ENCODE peak calls at places on chromosomes 12 and 14, in ten cellular contexts. One of them, this sample, is unnamed.

GRCh38 chr12:93783827-93784226 is 106.7 kb downstream of the CRADD start:
- DNase-seq in H1: no peak
- DNase-seq in Peyer's patch: no peak
- DNase-seq in stomach: no peak
- DNase-seq in lower leg skin: no peak
- DNase-seq in esophagus squamous epithelium: no peak
- DNase-seq in uterus: no peak
- DNase-seq in A549: no peak
- DNase-seq in ovary: no peak
- DNase-seq in gastrocnemius medialis: peak; percentile 35
- DNase-seq in this sample: no peak

GRCh38 chr12:76029982-76030377 is 1.6 kb downstream of the PHLDA1 start:
- DNase-seq in ovary: peak; percentile 50
- DNase-seq in gastrocnemius medialis: no peak
- DNase-seq in H1: no peak
- DNase-seq in Peyer's patch: no peak
- DNase-seq in esophagus squamous epithelium: no peak
- DNase-seq in stomach: no peak
- DNase-seq in lower leg skin: no peak
- DNase-seq in uterus: no peak
- DNase-seq in A549: no peak
- DNase-seq in this sample: no peak

GRCh38 chr14:103207038-103207403 is 83.8 kb downstream of the TNFAIP2 start:
- DNase-seq in stomach: peak; percentile 51
- DNase-seq in gastrocnemius medialis: peak; percentile 80
- DNase-seq in Peyer's patch: peak; percentile 18
- DNase-seq in uterus: peak; percentile 95
- DNase-seq in ovary: peak; percentile 87
- DNase-seq in lower leg skin: peak; percentile 97
- DNase-seq in A549: no peak
- DNase-seq in esophagus squamous epithelium: no peak
- DNase-seq in H1: peak; percentile 23
- DNase-seq in this sample: no peak

GRCh38 chr12:9388379-9388778 is 180.2 kb upstream of the PZP start:
- DNase-seq in Peyer's patch: no peak
- DNase-seq in A549: no peak
- DNase-seq in uterus: no peak
- DNase-seq in esophagus squamous epithelium: no peak
- DNase-seq in H1: no peak
- DNase-seq in stomach: no peak
- DNase-seq in gastrocnemius medialis: no peak
- DNase-seq in lower leg skin: no peak
- DNase-seq in ovary: no peak
- DNase-seq in this sample: no peak

GRCh38 chr12:104505095-104505819 is 48.5 kb downstream of the CHST11 start:
- DNase-seq in esophagus squamous epithelium: no peak
- DNase-seq in gastrocnemius medialis: no peak
- DNase-seq in Peyer's patch: no peak
- DNase-seq in stomach: no peak
- DNase-seq in H1: no peak
- DNase-seq in lower leg skin: no peak
- DNase-seq in uterus: no peak
- DNase-seq in ovary: no peak
- DNase-seq in A549: no peak
- DNase-seq in this sample: peak; percentile 33

GRCh38 chr12:57726151-57726883 is 12.2 kb downstream of the AGAP2 start:
- DNase-seq in gastrocnemius medialis: peak; percentile 23
- DNase-seq in lower leg skin: peak; percentile 96
- DNase-seq in esophagus squamous epithelium: peak; percentile 21
- DNase-seq in H1: peak; percentile 65
- DNase-seq in stomach: peak; percentile 74
- DNase-seq in ovary: peak; percentile 85
- DNase-seq in A549: peak; percentile 97
- DNase-seq in uterus: peak; percentile 84
- DNase-seq in Peyer's patch: peak; percentile 27
- DNase-seq in this sample: peak; percentile 14

GRCh38 chr12:29743801-29744200 is 39.9 kb downstream of the TMTC1 start:
- DNase-seq in H1: no peak
- DNase-seq in stomach: no peak
- DNase-seq in gastrocnemius medialis: peak; percentile 71
- DNase-seq in esophagus squamous epithelium: no peak
- DNase-seq in ovary: no peak
- DNase-seq in Peyer's patch: no peak
- DNase-seq in uterus: no peak
- DNase-seq in A549: no peak
- DNase-seq in lower leg skin: no peak
- DNase-seq in this sample: no peak

GRCh38 chr14:20454359-20454644 is 310 bp downstream of the OSGEP start:
- DNase-seq in lower leg skin: no peak
- DNase-seq in ovary: no peak
- DNase-seq in esophagus squamous epithelium: no peak
- DNase-seq in uterus: peak; percentile 74
- DNase-seq in H1: peak; percentile 49
- DNase-seq in Peyer's patch: peak; percentile 87
- DNase-seq in gastrocnemius medialis: peak; percentile 72
- DNase-seq in A549: peak; percentile 77
- DNase-seq in stomach: peak; percentile 88
- DNase-seq in this sample: no peak

GRCh38 chr12:19482551-19483109 is 43.3 kb downstream of the AEBP2 start:
- DNase-seq in A549: no peak
- DNase-seq in stomach: no peak
- DNase-seq in esophagus squamous epithelium: peak; percentile 10
- DNase-seq in ovary: no peak
- DNase-seq in lower leg skin: no peak
- DNase-seq in gastrocnemius medialis: no peak
- DNase-seq in H1: no peak
- DNase-seq in uterus: no peak
- DNase-seq in Peyer's patch: peak; percentile 34
- DNase-seq in this sample: peak; percentile 25

GRCh38 chr12:100675432-100675831 is 101.9 kb downstream of the GAS2L3 start:
- DNase-seq in lower leg skin: no peak
- DNase-seq in H1: no peak
- DNase-seq in gastrocnemius medialis: no peak
- DNase-seq in esophagus squamous epithelium: no peak
- DNase-seq in Peyer's patch: no peak
- DNase-seq in ovary: no peak
- DNase-seq in A549: no peak
- DNase-seq in stomach: no peak
- DNase-seq in uterus: no peak
- DNase-seq in this sample: no peak

GRCh38 chr12:50375802-50376201 is 20.6 kb downstream of the FAM186A start:
- DNase-seq in stomach: no peak
- DNase-seq in gastrocnemius medialis: no peak
- DNase-seq in uterus: no peak
- DNase-seq in esophagus squamous epithelium: no peak
- DNase-seq in Peyer's patch: no peak
- DNase-seq in H1: no peak
- DNase-seq in A549: no peak
- DNase-seq in lower leg skin: peak; percentile 79
- DNase-seq in ovary: no peak
- DNase-seq in this sample: no peak

GRCh38 chr14:105173145-105173544 is 4.6 kb upstream of the JAG2 start:
- DNase-seq in gastrocnemius medialis: no peak
- DNase-seq in lower leg skin: no peak
- DNase-seq in A549: no peak
- DNase-seq in stomach: no peak
- DNase-seq in Peyer's patch: no peak
- DNase-seq in H1: no peak
- DNase-seq in esophagus squamous epithelium: no peak
- DNase-seq in ovary: no peak
- DNase-seq in uterus: no peak
- DNase-seq in this sample: no peak

GRCh38 chr14:105172476-105172875 is 3.9 kb upstream of the JAG2 start:
- DNase-seq in A549: no peak
- DNase-seq in ovary: no peak
- DNase-seq in stomach: no peak
- DNase-seq in Peyer's patch: no peak
- DNase-seq in lower leg skin: no peak
- DNase-seq in uterus: no peak
- DNase-seq in gastrocnemius medialis: no peak
- DNase-seq in esophagus squamous epithelium: no peak
- DNase-seq in H1: no peak
- DNase-seq in this sample: no peak

GRCh38 chr14:105176513-105176912 is 4.6 kb downstream of the NUDT14 start:
- DNase-seq in Peyer's patch: no peak
- DNase-seq in ovary: no peak
- DNase-seq in uterus: no peak
- DNase-seq in H1: no peak
- DNase-seq in A549: no peak
- DNase-seq in esophagus squamous epithelium: no peak
- DNase-seq in stomach: no peak
- DNase-seq in lower leg skin: no peak
- DNase-seq in gastrocnemius medialis: no peak
- DNase-seq in this sample: no peak

GRCh38 chr14:105177082-105177481 is 4.0 kb downstream of the NUDT14 start:
- DNase-seq in H1: no peak
- DNase-seq in uterus: no peak
- DNase-seq in ovary: no peak
- DNase-seq in A549: no peak
- DNase-seq in lower leg skin: no peak
- DNase-seq in stomach: no peak
- DNase-seq in Peyer's patch: no peak
- DNase-seq in esophagus squamous epithelium: no peak
- DNase-seq in gastrocnemius medialis: no peak
- DNase-seq in this sample: no peak

GRCh38 chr14:105173901-105174894 is 5.6 kb upstream of the JAG2 start:
- DNase-seq in lower leg skin: no peak
- DNase-seq in H1: no peak
- DNase-seq in A549: no peak
- DNase-seq in esophagus squamous epithelium: no peak
- DNase-seq in uterus: no peak
- DNase-seq in gastrocnemius medialis: no peak
- DNase-seq in ovary: no peak
- DNase-seq in stomach: no peak
- DNase-seq in Peyer's patch: peak; percentile 48
- DNase-seq in this sample: no peak
- TF ChIP-seq POLR2A in lower leg skin: no peak
- TF ChIP-seq POLR2A in H1: no peak
- TF ChIP-seq POLR2A in A549: no peak
- TF ChIP-seq POLR2A in esophagus squamous epithelium: no peak
- TF ChIP-seq POLR2A in uterus: no peak
- TF ChIP-seq POLR2A in gastrocnemius medialis: no peak
- TF ChIP-seq POLR2A in ovary: no peak
- TF ChIP-seq POLR2A in stomach: no peak
- TF ChIP-seq POLR2A in Peyer's patch: no peak
- TF ChIP-seq POLR2A in this sample: no peak

GRCh38 chr14:97212399-97212798 is 415.2 kb downstream of the VRK1 start:
- DNase-seq in gastrocnemius medialis: no peak
- DNase-seq in ovary: no peak
- DNase-seq in Peyer's patch: no peak
- DNase-seq in A549: no peak
- DNase-seq in uterus: no peak
- DNase-seq in H1: no peak
- DNase-seq in stomach: no peak
- DNase-seq in lower leg skin: no peak
- DNase-seq in esophagus squamous epithelium: no peak
- DNase-seq in this sample: no peak

GRCh38 chr14:97206948-97207347 is 409.8 kb downstream of the VRK1 start:
- DNase-seq in uterus: no peak
- DNase-seq in gastrocnemius medialis: no peak
- DNase-seq in A549: no peak
- DNase-seq in H1: no peak
- DNase-seq in stomach: no peak
- DNase-seq in ovary: no peak
- DNase-seq in lower leg skin: no peak
- DNase-seq in esophagus squamous epithelium: no peak
- DNase-seq in Peyer's patch: no peak
- DNase-seq in this sample: no peak

GRCh38 chr14:97215263-97215969 is 418.2 kb downstream of the VRK1 start:
- DNase-seq in esophagus squamous epithelium: no peak
- DNase-seq in H1: no peak
- DNase-seq in A549: no peak
- DNase-seq in Peyer's patch: no peak
- DNase-seq in gastrocnemius medialis: no peak
- DNase-seq in stomach: no peak
- DNase-seq in uterus: no peak
- DNase-seq in ovary: no peak
- DNase-seq in lower leg skin: no peak
- DNase-seq in this sample: no peak

GRCh38 chr14:97213720-97214119 is 416.5 kb downstream of the VRK1 start:
- DNase-seq in stomach: no peak
- DNase-seq in gastrocnemius medialis: no peak
- DNase-seq in H1: no peak
- DNase-seq in esophagus squamous epithelium: no peak
- DNase-seq in Peyer's patch: no peak
- DNase-seq in ovary: no peak
- DNase-seq in uterus: no peak
- DNase-seq in lower leg skin: no peak
- DNase-seq in A549: no peak
- DNase-seq in this sample: no peak

DNA sequence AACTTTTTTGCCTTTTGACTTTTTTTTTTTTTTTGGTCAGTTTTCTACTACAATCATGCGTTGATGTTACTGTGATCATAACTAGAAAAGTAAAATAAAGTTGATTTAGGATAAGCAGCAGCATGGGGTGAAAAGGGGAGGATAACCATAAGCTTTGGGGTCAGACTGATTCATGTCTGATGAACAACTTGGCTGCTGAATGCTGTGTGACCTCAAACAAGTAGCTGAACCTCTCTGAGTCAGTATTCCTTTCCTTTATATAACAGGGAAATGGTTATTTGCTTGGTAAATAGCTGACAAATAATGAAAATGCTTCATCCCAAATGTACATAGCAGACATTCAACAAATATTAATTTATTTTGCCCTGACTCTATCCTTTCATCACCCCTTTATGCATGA is 413.0 kb downstream of the VRK1 start:
- DNase-seq in A549: no peak
- DNase-seq in H1: no peak
- DNase-seq in ovary: no peak
- DNase-seq in gastrocnemius medialis: no peak
- DNase-seq in lower leg skin: no peak
- DNase-seq in Peyer's patch: no peak
- DNase-seq in esophagus squamous epithelium: no peak
- DNase-seq in stomach: no peak
- DNase-seq in uterus: no peak
- DNase-seq in this sample: no peak
- TF ChIP-seq POLR2A in A549: no peak
- TF ChIP-seq POLR2A in H1: no peak
- TF ChIP-seq POLR2A in ovary: no peak
- TF ChIP-seq POLR2A in gastrocnemius medialis: no peak
- TF ChIP-seq POLR2A in lower leg skin: no peak
- TF ChIP-seq POLR2A in Peyer's patch: no peak
- TF ChIP-seq POLR2A in esophagus squamous epithelium: no peak
- TF ChIP-seq POLR2A in stomach: no peak
- TF ChIP-seq POLR2A in uterus: no peak
- TF ChIP-seq POLR2A in this sample: no peak

GRCh38 chr12:121241203-121241970 is 31.5 kb downstream of the P2RX4 start:
- DNase-seq in A549: no peak
- DNase-seq in stomach: no peak
- DNase-seq in ovary: peak; percentile 60
- DNase-seq in gastrocnemius medialis: no peak
- DNase-seq in Peyer's patch: no peak
- DNase-seq in lower leg skin: no peak
- DNase-seq in uterus: peak; percentile 46
- DNase-seq in esophagus squamous epithelium: no peak
- DNase-seq in H1: no peak
- DNase-seq in this sample: no peak
- TF ChIP-seq POLR2A in A549: no peak
- TF ChIP-seq POLR2A in stomach: no peak
- TF ChIP-seq POLR2A in ovary: no peak
- TF ChIP-seq POLR2A in gastrocnemius medialis: no peak
- TF ChIP-seq POLR2A in Peyer's patch: no peak
- TF ChIP-seq POLR2A in lower leg skin: no peak
- TF ChIP-seq POLR2A in uterus: no peak
- TF ChIP-seq POLR2A in esophagus squamous epithelium: no peak
- TF ChIP-seq POLR2A in H1: no peak
- TF ChIP-seq POLR2A in this sample: no peak

GRCh38 chr12:6867407-6868210 is at the start of gene TPI1:
- DNase-seq in esophagus squamous epithelium: no peak
- DNase-seq in gastrocnemius medialis: peak; percentile 79
- DNase-seq in Peyer's patch: peak; percentile 85
- DNase-seq in H1: no peak
- DNase-seq in uterus: peak; percentile 87
- DNase-seq in ovary: peak; percentile 89
- DNase-seq in stomach: peak; percentile 87
- DNase-seq in lower leg skin: peak; percentile 97
- DNase-seq in A549: peak; percentile 77
- DNase-seq in this sample: peak; percentile 94
- TF ChIP-seq POLR2A in esophagus squamous epithelium: peak; percentile 97
- TF ChIP-seq POLR2A in gastrocnemius medialis: peak; percentile 95
- TF ChIP-seq POLR2A in Peyer's patch: peak; percentile 99
- TF ChIP-seq POLR2A in H1: no peak
- TF ChIP-seq POLR2A in uterus: peak; percentile 98
- TF ChIP-seq POLR2A in ovary: peak; percentile 95
- TF ChIP-seq POLR2A in stomach: no peak
- TF ChIP-seq POLR2A in lower leg skin: no peak
- TF ChIP-seq POLR2A in A549: peak; percentile 99
- TF ChIP-seq POLR2A in this sample: peak; percentile 99